ENCODE peak calls at places on chromosomes 7 and 10, in eight cellular contexts. One of them, this sample, is unnamed.

GRCh38 chr10:71512794-71513379 is 116.2 kb downstream of the CDH23 start:
- DNase-seq in activated T-cell treated with anti-CD3 and anti-CD28 coated beads for 24 hours: no peak
- DNase-seq in lower leg skin: no peak
- DNase-seq in body of pancreas: peak
- DNase-seq in EL: peak
- DNase-seq in GM23248: no peak
- DNase-seq in activated gamma-delta T cell treated with Interleukin-2 at 50 U/mL for 16 hours: no peak
- DNase-seq in hippocampal formation: no peak
- DNase-seq in this sample: no peak

GRCh38 chr7:27198138-27198841 is 1.6 kb downstream of the HOXA13 start:
- DNase-seq in activated T-cell treated with anti-CD3 and anti-CD28 coated beads for 24 hours: no peak
- DNase-seq in hippocampal formation: no peak
- DNase-seq in lower leg skin: no peak
- DNase-seq in body of pancreas: peak
- DNase-seq in EL: peak
- DNase-seq in GM23248: no peak
- DNase-seq in activated gamma-delta T cell treated with Interleukin-2 at 50 U/mL for 16 hours: no peak
- DNase-seq in this sample: no peak

GRCh38 chr10:110758898-110759297 is 112.8 kb upstream of the PDCD4 start:
- DNase-seq in lower leg skin: no peak
- DNase-seq in GM23248: peak
- DNase-seq in body of pancreas: no peak
- DNase-seq in hippocampal formation: no peak
- DNase-seq in EL: peak
- DNase-seq in activated T-cell treated with anti-CD3 and anti-CD28 coated beads for 24 hours: no peak
- DNase-seq in activated gamma-delta T cell treated with Interleukin-2 at 50 U/mL for 16 hours: no peak
- DNase-seq in this sample: peak

GRCh38 chr7:158274404-158274811 is 313.2 kb downstream of the PTPRN2 start:
- DNase-seq in activated gamma-delta T cell treated with Interleukin-2 at 50 U/mL for 16 hours: no peak
- DNase-seq in activated T-cell treated with anti-CD3 and anti-CD28 coated beads for 24 hours: no peak
- DNase-seq in GM23248: no peak
- DNase-seq in lower leg skin: no peak
- DNase-seq in EL: no peak
- DNase-seq in hippocampal formation: no peak
- DNase-seq in body of pancreas: no peak
- DNase-seq in this sample: no peak

GRCh38 chr7:134562136-134562535 is 13.2 kb downstream of the AKR1B15 start:
- DNase-seq in EL: no peak
- DNase-seq in hippocampal formation: no peak
- DNase-seq in activated gamma-delta T cell treated with Interleukin-2 at 50 U/mL for 16 hours: no peak
- DNase-seq in GM23248: peak
- DNase-seq in lower leg skin: no peak
- DNase-seq in body of pancreas: no peak
- DNase-seq in activated T-cell treated with anti-CD3 and anti-CD28 coated beads for 24 hours: no peak
- DNase-seq in this sample: peak

GRCh38 chr7:106119719-106120118 is 7.6 kb upstream of the SYPL1 start:
- DNase-seq in activated T-cell treated with anti-CD3 and anti-CD28 coated beads for 24 hours: no peak
- DNase-seq in activated gamma-delta T cell treated with Interleukin-2 at 50 U/mL for 16 hours: no peak
- DNase-seq in GM23248: no peak
- DNase-seq in hippocampal formation: no peak
- DNase-seq in body of pancreas: no peak
- DNase-seq in EL: no peak
- DNase-seq in lower leg skin: no peak
- DNase-seq in this sample: no peak

GRCh38 chr7:18939771-18940576 is 177.5 kb downstream of the TWIST1 start:
- DNase-seq in EL: no peak
- DNase-seq in activated gamma-delta T cell treated with Interleukin-2 at 50 U/mL for 16 hours: no peak
- DNase-seq in activated T-cell treated with anti-CD3 and anti-CD28 coated beads for 24 hours: no peak
- DNase-seq in GM23248: no peak
- DNase-seq in body of pancreas: no peak
- DNase-seq in lower leg skin: no peak
- DNase-seq in hippocampal formation: no peak
- DNase-seq in this sample: no peak

GRCh38 chr10:100731603-100732596 is 13.5 kb upstream of the PAX2 start:
- DNase-seq in lower leg skin: no peak
- DNase-seq in GM23248: no peak
- DNase-seq in activated gamma-delta T cell treated with Interleukin-2 at 50 U/mL for 16 hours: no peak
- DNase-seq in activated T-cell treated with anti-CD3 and anti-CD28 coated beads for 24 hours: no peak
- DNase-seq in hippocampal formation: no peak
- DNase-seq in body of pancreas: no peak
- DNase-seq in EL: no peak
- DNase-seq in this sample: no peak

GRCh38 chr10:77293785-77294184 is 343.8 kb downstream of the KCNMA1 start:
- DNase-seq in lower leg skin: no peak
- DNase-seq in body of pancreas: no peak
- DNase-seq in GM23248: no peak
- DNase-seq in EL: no peak
- DNase-seq in activated T-cell treated with anti-CD3 and anti-CD28 coated beads for 24 hours: no peak
- DNase-seq in hippocampal formation: no peak
- DNase-seq in activated gamma-delta T cell treated with Interleukin-2 at 50 U/mL for 16 hours: no peak
- DNase-seq in this sample: no peak

GRCh38 chr7:122544463-122544862 is 154.5 kb downstream of the RNF133 start:
- DNase-seq in EL: no peak
- DNase-seq in activated gamma-delta T cell treated with Interleukin-2 at 50 U/mL for 16 hours: no peak
- DNase-seq in body of pancreas: no peak
- DNase-seq in hippocampal formation: peak
- DNase-seq in lower leg skin: peak
- DNase-seq in GM23248: no peak
- DNase-seq in activated T-cell treated with anti-CD3 and anti-CD28 coated beads for 24 hours: no peak
- DNase-seq in this sample: no peak

GRCh38 chr10:22666287-22667092 is 47.9 kb downstream of the PIP4K2A start:
- DNase-seq in hippocampal formation: no peak
- DNase-seq in activated gamma-delta T cell treated with Interleukin-2 at 50 U/mL for 16 hours: peak
- DNase-seq in body of pancreas: no peak
- DNase-seq in lower leg skin: no peak
- DNase-seq in EL: no peak
- DNase-seq in GM23248: no peak
- DNase-seq in activated T-cell treated with anti-CD3 and anti-CD28 coated beads for 24 hours: peak
- DNase-seq in this sample: no peak

GRCh38 chr7:514651-515598 is 4.7 kb downstream of the PDGFA start:
- DNase-seq in hippocampal formation: peak
- DNase-seq in EL: peak
- DNase-seq in lower leg skin: no peak
- DNase-seq in activated gamma-delta T cell treated with Interleukin-2 at 50 U/mL for 16 hours: no peak
- DNase-seq in body of pancreas: peak
- DNase-seq in GM23248: no peak
- DNase-seq in activated T-cell treated with anti-CD3 and anti-CD28 coated beads for 24 hours: no peak
- DNase-seq in this sample: peak

GRCh38 chr10:61786728-61787127 is 114.8 kb upstream of the ARID5B start:
- DNase-seq in lower leg skin: no peak
- DNase-seq in activated T-cell treated with anti-CD3 and anti-CD28 coated beads for 24 hours: no peak
- DNase-seq in EL: peak
- DNase-seq in GM23248: peak
- DNase-seq in activated gamma-delta T cell treated with Interleukin-2 at 50 U/mL for 16 hours: no peak
- DNase-seq in hippocampal formation: no peak
- DNase-seq in body of pancreas: no peak
- DNase-seq in this sample: peak

GRCh38 chr10:110137142-110137545 is 70.3 kb upstream of the MXI1 start:
- DNase-seq in body of pancreas: no peak
- DNase-seq in EL: peak
- DNase-seq in activated T-cell treated with anti-CD3 and anti-CD28 coated beads for 24 hours: no peak
- DNase-seq in activated gamma-delta T cell treated with Interleukin-2 at 50 U/mL for 16 hours: no peak
- DNase-seq in hippocampal formation: no peak
- DNase-seq in GM23248: peak
- DNase-seq in lower leg skin: no peak
- DNase-seq in this sample: peak

GRCh38 chr10:58856508-58857240 is 319.8 kb upstream of the PHYHIPL start:
- DNase-seq in EL: peak
- DNase-seq in hippocampal formation: no peak
- DNase-seq in activated gamma-delta T cell treated with Interleukin-2 at 50 U/mL for 16 hours: no peak
- DNase-seq in lower leg skin: peak
- DNase-seq in body of pancreas: peak
- DNase-seq in GM23248: peak
- DNase-seq in activated T-cell treated with anti-CD3 and anti-CD28 coated beads for 24 hours: no peak
- DNase-seq in this sample: peak

GRCh38 chr10:132391372-132392020 is 5.5 kb upstream of the PWWP2B start:
- DNase-seq in GM23248: no peak
- DNase-seq in lower leg skin: no peak
- DNase-seq in EL: no peak
- DNase-seq in body of pancreas: peak
- DNase-seq in hippocampal formation: no peak
- DNase-seq in activated gamma-delta T cell treated with Interleukin-2 at 50 U/mL for 16 hours: peak
- DNase-seq in activated T-cell treated with anti-CD3 and anti-CD28 coated beads for 24 hours: no peak
- DNase-seq in this sample: no peak

GRCh38 chr7:151830121-151830815 is 46.6 kb downstream of the PRKAG2 start:
- DNase-seq in GM23248: no peak
- DNase-seq in body of pancreas: no peak
- DNase-seq in activated T-cell treated with anti-CD3 and anti-CD28 coated beads for 24 hours: no peak
- DNase-seq in lower leg skin: no peak
- DNase-seq in EL: no peak
- DNase-seq in hippocampal formation: no peak
- DNase-seq in activated gamma-delta T cell treated with Interleukin-2 at 50 U/mL for 16 hours: no peak
- DNase-seq in this sample: no peak

GRCh38 chr7:149873968-149874643 is at the start of gene ATP6V0E2:
- DNase-seq in GM23248: no peak
- DNase-seq in activated T-cell treated with anti-CD3 and anti-CD28 coated beads for 24 hours: no peak
- DNase-seq in activated gamma-delta T cell treated with Interleukin-2 at 50 U/mL for 16 hours: no peak
- DNase-seq in EL: no peak
- DNase-seq in lower leg skin: no peak
- DNase-seq in hippocampal formation: no peak
- DNase-seq in body of pancreas: no peak
- DNase-seq in this sample: no peak

GRCh38 chr10:112375721-112376577 is 2.0 kb downstream of the ACSL5 start:
- DNase-seq in activated T-cell treated with anti-CD3 and anti-CD28 coated beads for 24 hours: no peak
- DNase-seq in EL: peak
- DNase-seq in hippocampal formation: peak
- DNase-seq in lower leg skin: no peak
- DNase-seq in GM23248: peak
- DNase-seq in activated gamma-delta T cell treated with Interleukin-2 at 50 U/mL for 16 hours: peak
- DNase-seq in body of pancreas: peak
- DNase-seq in this sample: peak

GRCh38 chr10:69963178-69963834 is 89.3 kb upstream of the MACROH2A2 start:
- DNase-seq in hippocampal formation: no peak
- DNase-seq in body of pancreas: no peak
- DNase-seq in lower leg skin: peak
- DNase-seq in GM23248: no peak
- DNase-seq in EL: no peak
- DNase-seq in activated gamma-delta T cell treated with Interleukin-2 at 50 U/mL for 16 hours: no peak
- DNase-seq in activated T-cell treated with anti-CD3 and anti-CD28 coated beads for 24 hours: no peak
- DNase-seq in this sample: no peak

GRCh38 chr7:25832926-25833325 is 319.1 kb upstream of the NFE2L3 start:
- DNase-seq in GM23248: no peak
- DNase-seq in lower leg skin: no peak
- DNase-seq in EL: no peak
- DNase-seq in hippocampal formation: no peak
- DNase-seq in body of pancreas: no peak
- DNase-seq in activated gamma-delta T cell treated with Interleukin-2 at 50 U/mL for 16 hours: no peak
- DNase-seq in activated T-cell treated with anti-CD3 and anti-CD28 coated beads for 24 hours: no peak
- DNase-seq in this sample: no peak

GRCh38 chr7:151411551-151411950 is 1.7 kb upstream of the WDR86 start:
- DNase-seq in activated gamma-delta T cell treated with Interleukin-2 at 50 U/mL for 16 hours: no peak
- DNase-seq in EL: no peak
- DNase-seq in hippocampal formation: no peak
- DNase-seq in body of pancreas: no peak
- DNase-seq in activated T-cell treated with anti-CD3 and anti-CD28 coated beads for 24 hours: no peak
- DNase-seq in GM23248: no peak
- DNase-seq in lower leg skin: no peak
- DNase-seq in this sample: no peak

GRCh38 chr10:88116491-88116890 is 253.1 kb downstream of the PTEN start:
- DNase-seq in activated T-cell treated with anti-CD3 and anti-CD28 coated beads for 24 hours: no peak
- DNase-seq in hippocampal formation: no peak
- DNase-seq in activated gamma-delta T cell treated with Interleukin-2 at 50 U/mL for 16 hours: no peak
- DNase-seq in body of pancreas: no peak
- DNase-seq in lower leg skin: no peak
- DNase-seq in EL: peak
- DNase-seq in GM23248: peak
- DNase-seq in this sample: peak

GRCh38 chr10:73576178-73576889 is 14.8 kb downstream of the USP54 start:
- DNase-seq in hippocampal formation: no peak
- DNase-seq in lower leg skin: peak
- DNase-seq in EL: peak
- DNase-seq in activated gamma-delta T cell treated with Interleukin-2 at 50 U/mL for 16 hours: no peak
- DNase-seq in activated T-cell treated with anti-CD3 and anti-CD28 coated beads for 24 hours: no peak
- DNase-seq in GM23248: peak
- DNase-seq in body of pancreas: peak
- DNase-seq in this sample: peak

GRCh38 chr7:87886875-87887274 is 10.6 kb downstream of the DBF4 start:
- DNase-seq in activated gamma-delta T cell treated with Interleukin-2 at 50 U/mL for 16 hours: no peak
- DNase-seq in lower leg skin: no peak
- DNase-seq in hippocampal formation: no peak
- DNase-seq in GM23248: peak
- DNase-seq in body of pancreas: no peak
- DNase-seq in activated T-cell treated with anti-CD3 and anti-CD28 coated beads for 24 hours: no peak
- DNase-seq in EL: peak
- DNase-seq in this sample: peak

GRCh38 chr7:82506208-82506607 is 62.6 kb upstream of the CACNA2D1 start:
- DNase-seq in hippocampal formation: no peak
- DNase-seq in GM23248: no peak
- DNase-seq in lower leg skin: no peak
- DNase-seq in activated T-cell treated with anti-CD3 and anti-CD28 coated beads for 24 hours: no peak
- DNase-seq in body of pancreas: no peak
- DNase-seq in EL: no peak
- DNase-seq in activated gamma-delta T cell treated with Interleukin-2 at 50 U/mL for 16 hours: no peak
- DNase-seq in this sample: peak

GRCh38 chr7:70881470-70881869 is 250.5 kb upstream of the GALNT17 start:
- DNase-seq in activated gamma-delta T cell treated with Interleukin-2 at 50 U/mL for 16 hours: no peak
- DNase-seq in activated T-cell treated with anti-CD3 and anti-CD28 coated beads for 24 hours: no peak
- DNase-seq in GM23248: no peak
- DNase-seq in body of pancreas: no peak
- DNase-seq in hippocampal formation: no peak
- DNase-seq in lower leg skin: no peak
- DNase-seq in EL: no peak
- DNase-seq in this sample: no peak

GRCh38 chr7:92767427-92767826 is 68.9 kb downstream of the CDK6 start:
- DNase-seq in GM23248: peak
- DNase-seq in EL: peak
- DNase-seq in activated T-cell treated with anti-CD3 and anti-CD28 coated beads for 24 hours: no peak
- DNase-seq in activated gamma-delta T cell treated with Interleukin-2 at 50 U/mL for 16 hours: no peak
- DNase-seq in body of pancreas: no peak
- DNase-seq in lower leg skin: no peak
- DNase-seq in hippocampal formation: no peak
- DNase-seq in this sample: peak

GRCh38 chr7:43619213-43620012 is 36.5 kb downstream of the STK17A start:
- DNase-seq in activated T-cell treated with anti-CD3 and anti-CD28 coated beads for 24 hours: no peak
- DNase-seq in lower leg skin: no peak
- DNase-seq in hippocampal formation: no peak
- DNase-seq in body of pancreas: no peak
- DNase-seq in GM23248: peak
- DNase-seq in activated gamma-delta T cell treated with Interleukin-2 at 50 U/mL for 16 hours: no peak
- DNase-seq in EL: peak
- DNase-seq in this sample: peak

GRCh38 chr7:151003572-151003971 is 12.8 kb downstream of the NOS3 start:
- DNase-seq in body of pancreas: no peak
- DNase-seq in lower leg skin: no peak
- DNase-seq in activated gamma-delta T cell treated with Interleukin-2 at 50 U/mL for 16 hours: no peak
- DNase-seq in hippocampal formation: no peak
- DNase-seq in activated T-cell treated with anti-CD3 and anti-CD28 coated beads for 24 hours: no peak
- DNase-seq in GM23248: no peak
- DNase-seq in EL: no peak
- DNase-seq in this sample: no peak

GRCh38 chr10:71323407-71323806 is 4.3 kb downstream of the SLC29A3 start:
- DNase-seq in GM23248: peak
- DNase-seq in activated T-cell treated with anti-CD3 and anti-CD28 coated beads for 24 hours: no peak
- DNase-seq in body of pancreas: no peak
- DNase-seq in activated gamma-delta T cell treated with Interleukin-2 at 50 U/mL for 16 hours: no peak
- DNase-seq in hippocampal formation: no peak
- DNase-seq in lower leg skin: no peak
- DNase-seq in EL: peak
- DNase-seq in this sample: no peak

GRCh38 chr7:133887459-133887858 is 239.7 kb upstream of the LRGUK start:
- DNase-seq in hippocampal formation: no peak
- DNase-seq in lower leg skin: no peak
- DNase-seq in activated gamma-delta T cell treated with Interleukin-2 at 50 U/mL for 16 hours: no peak
- DNase-seq in GM23248: peak
- DNase-seq in activated T-cell treated with anti-CD3 and anti-CD28 coated beads for 24 hours: no peak
- DNase-seq in EL: peak
- DNase-seq in body of pancreas: no peak
- DNase-seq in this sample: no peak

GRCh38 chr7:2710901-2711551 is 23.0 kb downstream of the AMZ1 start:
- DNase-seq in lower leg skin: no peak
- DNase-seq in body of pancreas: no peak
- DNase-seq in activated gamma-delta T cell treated with Interleukin-2 at 50 U/mL for 16 hours: peak
- DNase-seq in hippocampal formation: no peak
- DNase-seq in EL: no peak
- DNase-seq in GM23248: no peak
- DNase-seq in activated T-cell treated with anti-CD3 and anti-CD28 coated beads for 24 hours: no peak
- DNase-seq in this sample: no peak

GRCh38 chr7:24477376-24477775 is 95.9 kb upstream of the PALS2 start:
- DNase-seq in body of pancreas: no peak
- DNase-seq in activated gamma-delta T cell treated with Interleukin-2 at 50 U/mL for 16 hours: no peak
- DNase-seq in lower leg skin: no peak
- DNase-seq in GM23248: peak
- DNase-seq in EL: no peak
- DNase-seq in hippocampal formation: no peak
- DNase-seq in activated T-cell treated with anti-CD3 and anti-CD28 coated beads for 24 hours: no peak
- DNase-seq in this sample: no peak